ENCODE peak calls at places on chromosomes 3 and 15, in seven cellular contexts. One of them, this sample, is unnamed.

GRCh38 chr15:61228025-61228901 is 839 bp downstream of the RORA start:
- DNase-seq in H1: peak
- DNase-seq in K562: no peak
- DNase-seq in GM12878: no peak
- DNase-seq in HepG2: no peak
- DNase-seq in HCT116: no peak
- DNase-seq in T47D: no peak
- DNase-seq in this sample: peak

GRCh38 chr3:152957488-152957887 is 122.6 kb downstream of the P2RY1 start:
- DNase-seq in H1: no peak
- DNase-seq in K562: no peak
- DNase-seq in GM12878: no peak
- DNase-seq in HepG2: no peak
- DNase-seq in HCT116: no peak
- DNase-seq in T47D: no peak
- DNase-seq in this sample: no peak

GRCh38 chr15:90582553-90582952 is 52.8 kb downstream of the CRTC3 start:
- DNase-seq in H1: no peak
- DNase-seq in K562: no peak
- DNase-seq in GM12878: no peak
- DNase-seq in HepG2: no peak
- DNase-seq in HCT116: no peak
- DNase-seq in T47D: no peak
- DNase-seq in this sample: no peak

GRCh38 chr3:118102737-118103136 is 931.9 kb downstream of the IGSF11 start:
- DNase-seq in H1: no peak
- DNase-seq in K562: no peak
- DNase-seq in GM12878: no peak
- DNase-seq in HepG2: no peak
- DNase-seq in HCT116: no peak
- DNase-seq in T47D: no peak
- DNase-seq in this sample: no peak

GRCh38 chr3:68448510-68449383 is 483.6 kb downstream of the TAFA4 start:
- DNase-seq in H1: peak
- DNase-seq in K562: no peak
- DNase-seq in GM12878: no peak
- DNase-seq in HepG2: no peak
- DNase-seq in HCT116: no peak
- DNase-seq in T47D: no peak
- DNase-seq in this sample: no peak

GRCh38 chr15:63501256-63502089 is 2.9 kb upstream of the USP3 start:
- DNase-seq in H1: no peak
- DNase-seq in K562: no peak
- DNase-seq in GM12878: no peak
- DNase-seq in HepG2: peak
- DNase-seq in HCT116: no peak
- DNase-seq in T47D: peak
- DNase-seq in this sample: no peak

GRCh38 chr3:157502916-157503620 is at the start of gene VEPH1:
- DNase-seq in H1: no peak
- DNase-seq in K562: no peak
- DNase-seq in GM12878: no peak
- DNase-seq in HepG2: no peak
- DNase-seq in HCT116: no peak
- DNase-seq in T47D: peak
- DNase-seq in this sample: peak

GRCh38 chr15:74040115-74040850 is 42.1 kb downstream of the GOLGA6A start:
- DNase-seq in H1: no peak
- DNase-seq in K562: no peak
- DNase-seq in GM12878: no peak
- DNase-seq in HepG2: no peak
- DNase-seq in HCT116: no peak
- DNase-seq in T47D: no peak
- DNase-seq in this sample: no peak

GRCh38 chr3:114563720-114564119 is 269.9 kb downstream of the TIGIT start:
- DNase-seq in H1: no peak
- DNase-seq in K562: no peak
- DNase-seq in GM12878: no peak
- DNase-seq in HepG2: no peak
- DNase-seq in HCT116: no peak
- DNase-seq in T47D: no peak
- DNase-seq in this sample: no peak

GRCh38 chr3:164458986-164459385 is 619.3 kb downstream of the SI start:
- DNase-seq in H1: no peak
- DNase-seq in K562: no peak
- DNase-seq in GM12878: no peak
- DNase-seq in HepG2: no peak
- DNase-seq in HCT116: no peak
- DNase-seq in T47D: no peak
- DNase-seq in this sample: no peak

GRCh38 chr3:1824359-1824758 is 274.3 kb upstream of the CNTN4 start:
- DNase-seq in H1: no peak
- DNase-seq in K562: no peak
- DNase-seq in GM12878: no peak
- DNase-seq in HepG2: no peak
- DNase-seq in HCT116: no peak
- DNase-seq in T47D: no peak
- DNase-seq in this sample: no peak

GRCh38 chr3:71581451-71581980 is 2.0 kb downstream of the FOXP1 start:
- DNase-seq in H1: peak
- DNase-seq in K562: peak
- DNase-seq in GM12878: no peak
- DNase-seq in HepG2: no peak
- DNase-seq in HCT116: no peak
- DNase-seq in T47D: peak
- DNase-seq in this sample: peak

GRCh38 chr3:135023985-135024658 is 229.1 kb downstream of the EPHB1 start:
- DNase-seq in H1: peak
- DNase-seq in K562: no peak
- DNase-seq in GM12878: peak
- DNase-seq in HepG2: no peak
- DNase-seq in HCT116: no peak
- DNase-seq in T47D: no peak
- DNase-seq in this sample: no peak

GRCh38 chr3:21447471-21448205 is 303.4 kb downstream of the ZNF385D start:
- DNase-seq in H1: no peak
- DNase-seq in K562: no peak
- DNase-seq in GM12878: no peak
- DNase-seq in HepG2: no peak
- DNase-seq in HCT116: no peak
- DNase-seq in T47D: no peak
- DNase-seq in this sample: peak

GRCh38 chr3:181838940-181839914 is 127.5 kb downstream of the SOX2 start:
- DNase-seq in H1: no peak
- DNase-seq in K562: no peak
- DNase-seq in GM12878: no peak
- DNase-seq in HepG2: no peak
- DNase-seq in HCT116: no peak
- DNase-seq in T47D: peak
- DNase-seq in this sample: no peak

GRCh38 chr3:47504113-47504512 is 9.4 kb downstream of the ELP6 start:
- DNase-seq in H1: no peak
- DNase-seq in K562: peak
- DNase-seq in GM12878: no peak
- DNase-seq in HepG2: no peak
- DNase-seq in HCT116: no peak
- DNase-seq in T47D: no peak
- DNase-seq in this sample: no peak

GRCh38 chr3:129650256-129650872 is 43.9 kb upstream of the PLXND1 start:
- DNase-seq in H1: peak
- DNase-seq in K562: peak
- DNase-seq in GM12878: no peak
- DNase-seq in HepG2: peak
- DNase-seq in HCT116: peak
- DNase-seq in T47D: peak
- DNase-seq in this sample: peak

GRCh38 chr3:129654126-129654525 is 47.6 kb upstream of the PLXND1 start:
- DNase-seq in H1: no peak
- DNase-seq in K562: no peak
- DNase-seq in GM12878: no peak
- DNase-seq in HepG2: no peak
- DNase-seq in HCT116: no peak
- DNase-seq in T47D: no peak
- DNase-seq in this sample: no peak

GRCh38 chr3:129648331-129648730 is 41.9 kb upstream of the PLXND1 start:
- DNase-seq in H1: no peak
- DNase-seq in K562: no peak
- DNase-seq in GM12878: no peak
- DNase-seq in HepG2: no peak
- DNase-seq in HCT116: no peak
- DNase-seq in T47D: no peak
- DNase-seq in this sample: no peak

GRCh38 chr3:129653019-129653418 is 46.5 kb upstream of the PLXND1 start:
- DNase-seq in H1: no peak
- DNase-seq in K562: no peak
- DNase-seq in GM12878: no peak
- DNase-seq in HepG2: no peak
- DNase-seq in HCT116: no peak
- DNase-seq in T47D: no peak
- DNase-seq in this sample: no peak

DNA sequence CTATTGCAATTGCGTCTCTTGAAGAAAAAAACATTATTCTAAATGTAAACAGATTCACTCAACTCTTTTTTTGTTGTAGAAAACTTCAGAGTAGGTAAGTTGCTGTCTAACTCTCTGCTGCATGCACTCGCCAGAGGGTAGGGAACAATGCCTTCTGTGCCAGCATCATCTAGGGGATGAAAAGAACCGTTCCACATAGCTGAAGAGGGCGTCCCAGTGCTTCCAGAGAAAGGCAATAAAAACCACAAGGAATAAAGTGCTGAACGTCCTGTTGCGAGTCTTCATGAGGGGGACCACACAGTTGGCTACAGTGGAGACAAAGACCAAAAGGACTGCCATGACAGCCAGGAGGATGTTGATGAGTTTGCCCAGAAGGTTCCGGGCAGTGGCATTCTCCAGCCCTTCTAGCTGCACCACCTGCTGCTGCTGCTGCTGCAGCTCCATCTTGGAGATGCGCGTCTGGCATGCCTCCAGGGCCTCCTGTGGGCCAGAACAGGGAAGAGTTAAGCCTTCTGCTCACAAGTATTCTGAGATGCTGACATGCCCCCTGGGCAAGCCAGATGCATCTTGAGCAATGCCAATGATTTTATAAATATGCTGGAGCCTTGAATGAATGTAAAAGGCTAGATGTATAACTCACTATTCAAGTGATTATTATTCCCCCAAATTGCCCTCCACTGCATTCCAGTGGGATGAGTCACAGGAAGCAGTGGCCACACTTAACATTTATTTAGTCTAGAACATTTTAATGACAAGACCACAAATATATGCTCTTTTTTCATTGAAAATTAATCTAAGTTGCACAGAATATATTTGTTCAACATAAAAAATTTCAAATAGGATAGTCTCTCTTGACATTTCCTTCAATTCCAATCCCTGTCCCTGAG is 45.1 kb upstream of the PLXND1 start:
- DNase-seq in H1: no peak
- DNase-seq in K562: no peak
- DNase-seq in GM12878: no peak
- DNase-seq in HepG2: no peak
- DNase-seq in HCT116: peak
- DNase-seq in T47D: peak
- DNase-seq in this sample: no peak
- TF ChIP-seq JUND in H1: peak
- TF ChIP-seq JUND in K562: peak
- TF ChIP-seq JUND in GM12878: no peak
- TF ChIP-seq JUND in HepG2: no peak
- TF ChIP-seq JUND in HCT116: peak
- TF ChIP-seq JUND in T47D: no peak
- TF ChIP-seq JUND in this sample: peak

DNA sequence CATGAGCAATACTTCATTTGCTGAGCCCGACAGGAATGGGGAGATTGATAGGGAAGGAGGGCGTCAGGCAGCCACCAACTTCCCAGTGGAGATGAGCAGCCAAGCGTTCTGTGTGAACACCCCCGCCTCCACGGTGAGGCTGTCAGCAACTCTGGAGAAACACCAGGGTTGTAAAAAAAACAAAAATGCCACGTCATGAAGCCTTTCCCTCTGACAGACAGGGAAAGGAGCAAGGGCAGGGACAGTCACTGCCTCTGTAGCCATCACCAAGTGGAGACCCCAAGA is 36.7 kb downstream of the TLE3 start:
- DNase-seq in H1: no peak
- DNase-seq in K562: no peak
- DNase-seq in GM12878: no peak
- DNase-seq in HepG2: no peak
- DNase-seq in HCT116: no peak
- DNase-seq in T47D: no peak
- DNase-seq in this sample: no peak
- TF ChIP-seq JUND in H1: no peak
- TF ChIP-seq JUND in K562: no peak
- TF ChIP-seq JUND in GM12878: no peak
- TF ChIP-seq JUND in HepG2: no peak
- TF ChIP-seq JUND in HCT116: no peak
- TF ChIP-seq JUND in T47D: no peak
- TF ChIP-seq JUND in this sample: no peak

DNA sequence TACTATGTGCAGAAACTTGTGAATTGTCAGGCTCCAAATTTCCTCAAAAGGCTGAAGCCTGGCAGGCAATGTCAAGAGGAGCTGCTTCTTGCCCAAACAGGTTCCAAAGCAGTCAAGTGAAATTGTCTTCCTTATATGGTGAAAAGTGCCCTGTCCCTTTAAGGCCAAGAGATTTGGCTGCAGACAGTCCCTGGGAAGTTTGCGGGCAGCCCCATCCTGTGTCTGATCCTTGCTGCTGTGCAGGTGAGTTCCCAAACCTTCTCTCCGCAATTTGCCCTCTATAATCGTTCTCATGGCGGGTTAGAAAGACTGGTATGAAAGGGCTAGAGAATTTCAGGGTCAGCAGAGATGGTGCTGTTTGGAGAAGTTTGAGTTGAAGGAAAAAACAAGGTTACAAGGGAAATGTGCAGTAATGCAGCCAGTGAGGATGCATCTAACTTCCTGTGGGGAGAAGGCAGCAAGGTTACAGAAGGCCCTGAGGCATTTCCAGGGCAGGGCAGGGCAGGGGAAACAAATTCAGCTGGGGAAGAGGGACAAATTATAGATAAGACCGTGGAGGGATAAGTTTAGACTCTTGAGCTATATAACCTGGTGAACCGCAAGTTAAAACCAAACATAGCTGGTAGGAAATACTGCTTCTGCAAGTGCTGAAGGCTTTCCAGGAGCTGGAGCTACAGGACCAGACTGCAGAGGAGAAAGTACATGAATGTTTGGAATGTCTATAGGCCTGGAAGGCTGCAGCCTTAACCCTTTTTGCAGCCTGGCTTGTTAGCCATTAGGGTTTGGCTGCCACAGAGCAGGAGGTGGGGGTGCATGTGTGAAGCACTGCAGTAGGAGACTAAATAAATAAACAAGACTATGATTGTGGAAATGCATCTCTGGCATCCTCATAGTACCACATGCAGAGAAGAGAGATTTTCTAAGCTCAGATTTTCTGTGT is 256.2 kb upstream of the IL12A start:
- DNase-seq in H1: peak
- DNase-seq in K562: no peak
- DNase-seq in GM12878: no peak
- DNase-seq in HepG2: no peak
- DNase-seq in HCT116: peak
- DNase-seq in T47D: peak
- DNase-seq in this sample: no peak
- TF ChIP-seq JUND in H1: no peak
- TF ChIP-seq JUND in K562: no peak
- TF ChIP-seq JUND in GM12878: no peak
- TF ChIP-seq JUND in HepG2: no peak
- TF ChIP-seq JUND in HCT116: no peak
- TF ChIP-seq JUND in T47D: peak
- TF ChIP-seq JUND in this sample: no peak

GRCh38 chr3:55167586-55168317 is 239.9 kb upstream of the LRTM1 start:
- DNase-seq in H1: no peak
- DNase-seq in K562: no peak
- DNase-seq in GM12878: no peak
- DNase-seq in HepG2: no peak
- DNase-seq in HCT116: no peak
- DNase-seq in T47D: no peak
- DNase-seq in this sample: no peak
- TF ChIP-seq JUND in H1: no peak
- TF ChIP-seq JUND in K562: no peak
- TF ChIP-seq JUND in GM12878: no peak
- TF ChIP-seq JUND in HepG2: no peak
- TF ChIP-seq JUND in HCT116: no peak
- TF ChIP-seq JUND in T47D: no peak
- TF ChIP-seq JUND in this sample: peak

This sample was measured in SK-N-SH.